ENCODE peak calls at places on chromosomes 6 and 20, in seven cellular contexts. C is WTC11; M is T-helper 22 cell; Q is cardiac septum; R is Caco-2; L is Calu3; G is naive thymus-derived CD8-positive, alpha-beta T cell. I is an unnamed sample.

GRCh38 chr6:75493400-75494064 is at the start of gene FILIP1:
- DNase-seq in C (no peak), M (no peak), Q (peak), R (no peak), L (no peak), G (no peak), I (no peak)

GRCh38 chr6:161369339-161369738 is 95.5 kb upstream of the AGPAT4 start:
- DNase-seq in C (no peak), M (no peak), Q (no peak), R (no peak), L (peak), G (no peak), I (no peak)

GRCh38 chr6:106444777-106445507 is 84.4 kb downstream of the CRYBG1 start:
- DNase-seq in C (no peak), M (no peak), Q (no peak), R (no peak), L (peak), G (no peak), I (no peak)

GRCh38 chr6:87482382-87482781 is 9.6 kb downstream of the SLC35A1 start:
- DNase-seq in C (no peak), M (no peak), Q (no peak), R (no peak), L (no peak), G (no peak), I (no peak)

GRCh38 chr6:108944707-108945685 is 96.8 kb downstream of the ARMC2 start:
- DNase-seq in C (no peak), M (no peak), Q (no peak), R (no peak), L (no peak), G (no peak), I (no peak)

GRCh38 chr6:22133352-22133751 is 163.5 kb downstream of the PRL start:
- DNase-seq in C (no peak), M (no peak), Q (no peak), R (no peak), L (no peak), G (no peak), I (no peak)

GRCh38 chr6:34709386-34709785 is 12.8 kb upstream of the ILRUN start:
- DNase-seq in C (no peak), M (no peak), Q (peak), R (no peak), L (no peak), G (no peak), I (peak)

GRCh38 chr6:92538926-92539325 is 880.4 kb downstream of the EPHA7 start:
- DNase-seq in C (no peak), M (no peak), Q (no peak), R (no peak), L (no peak), G (no peak), I (no peak)

GRCh38 chr6:156942266-156942665 is 165.1 kb downstream of the ARID1B start:
- DNase-seq in C (peak), M (no peak), Q (no peak), R (no peak), L (no peak), G (no peak), I (no peak)

GRCh38 chr20:62064788-62065668 is 653 bp downstream of the TAF4 start:
- DNase-seq in C (no peak), M (no peak), Q (no peak), R (no peak), L (peak), G (peak), I (no peak)

GRCh38 chr6:105993341-105993740 is 92.8 kb upstream of the PRDM1 start:
- DNase-seq in C (peak), M (no peak), Q (no peak), R (no peak), L (no peak), G (no peak), I (no peak)

GRCh38 chr20:54179946-54180345 is 6.2 kb upstream of the CYP24A1 start:
- DNase-seq in C (no peak), M (no peak), Q (no peak), R (no peak), L (no peak), G (no peak), I (no peak)

GRCh38 chr6:46502486-46503119 is 11.4 kb upstream of the RCAN2 start:
- DNase-seq in C (no peak), M (no peak), Q (no peak), R (no peak), L (no peak), G (no peak), I (no peak)

GRCh38 chr20:11454966-11455799 is 462.5 kb upstream of the BTBD3 start:
- DNase-seq in C (no peak), M (no peak), Q (no peak), R (peak), L (peak), G (no peak), I (no peak)

GRCh38 chr20:21503345-21503744 is 10.5 kb downstream of the NKX2-2 start:
- DNase-seq in C (no peak), M (no peak), Q (no peak), R (no peak), L (no peak), G (no peak), I (no peak)

GRCh38 chr6:3251462-3252314 is 7.1 kb upstream of the PSMG4 start:
- DNase-seq in C (peak), M (peak), Q (peak), R (peak), L (peak), G (peak), I (peak)